ENCODE peak calls at places on chromosomes 2 and 18, in seven cellular contexts. R is activated effector memory CD4-positive, alpha-beta T cell treated with anti-CD3 and anti-CD28 coated beads, Interleukin-2, amount 50 U/mL, for 16 hours; M is iPS-NIHi11; E is T-helper 1 cell; Z is skeletal muscle cell; Y is right lobe of liver; I is mucosa of gallbladder. G is an unnamed sample.

GRCh38 chr18:25764777-25765176 is 325.6 kb downstream of the SS18 start:
- DNase-seq in R (no peak), M (no peak), E (no peak), Z (no peak), Y (no peak), I (no peak), G (no peak)

GRCh38 chr2:42786561-42787345 is 5.6 kb downstream of the HAAO start:
- DNase-seq in R (no peak), M (peak; percentile 28), E (no peak), Z (no peak), Y (no peak), I (no peak), G (peak; percentile 45)

GRCh38 chr2:227339098-227339599 is 14.1 kb downstream of the MFF start:
- DNase-seq in R (no peak), M (no peak), E (no peak), Z (no peak), Y (no peak), I (no peak), G (no peak)

GRCh38 chr2:141554810-141555209 is 576.0 kb downstream of the LRP1B start:
- DNase-seq in R (no peak), M (peak; percentile 35), E (no peak), Z (no peak), Y (no peak), I (peak; percentile 12), G (peak; percentile 68)

GRCh38 chr2:126399001-126399400 is 257.0 kb upstream of the GYPC start:
- DNase-seq in R (peak; percentile 62), M (no peak), E (no peak), Z (no peak), Y (no peak), I (no peak), G (peak; percentile 21)

GRCh38 chr2:36420569-36421164 is 65.1 kb downstream of the CRIM1 start:
- DNase-seq in R (no peak), M (no peak), E (no peak), Z (no peak), Y (no peak), I (no peak), G (no peak)

GRCh38 chr2:172791953-172792352 is 56.3 kb downstream of the RAPGEF4 start:
- DNase-seq in R (no peak), M (no peak), E (no peak), Z (no peak), Y (no peak), I (no peak), G (peak; percentile 39)

GRCh38 chr2:113826346-113827285 is 63.3 kb upstream of the ACTR3 start:
- DNase-seq in R (no peak), M (peak; percentile 58), E (no peak), Z (no peak), Y (no peak), I (no peak), G (peak; percentile 64)

GRCh38 chr2:72134408-72134996 is 13.2 kb downstream of the CYP26B1 start:
- DNase-seq in R (peak; percentile 44), M (no peak), E (no peak), Z (no peak), Y (no peak), I (no peak), G (no peak)

GRCh38 chr2:25700221-25700660 is 26.9 kb upstream of the DTNB start:
- DNase-seq in R (peak; percentile 64), M (peak; percentile 54), E (no peak), Z (peak; percentile 11), Y (no peak), I (peak; percentile 19), G (peak; percentile 76)

GRCh38 chr2:60570281-60570680 is 16.8 kb upstream of the BCL11A start:
- DNase-seq in R (no peak), M (no peak), E (no peak), Z (no peak), Y (no peak), I (no peak), G (peak; percentile 30)

GRCh38 chr2:60262178-60262577 is 291.3 kb downstream of the BCL11A start:
- DNase-seq in R (no peak), M (no peak), E (no peak), Z (no peak), Y (no peak), I (no peak), G (no peak)

GRCh38 chr2:107556038-107556627 is 270.6 kb upstream of the RGPD4 start:
- DNase-seq in R (no peak), M (no peak), E (no peak), Z (no peak), Y (no peak), I (no peak), G (no peak)

GRCh38 chr18:57951999-57952774 is 91.8 kb upstream of the NEDD4L start:
- DNase-seq in R (no peak), M (no peak), E (no peak), Z (no peak), Y (no peak), I (no peak), G (no peak)

GRCh38 chr2:142803158-142803557 is 74.3 kb upstream of the KYNU start:
- DNase-seq in R (no peak), M (no peak), E (no peak), Z (no peak), Y (no peak), I (no peak), G (no peak)

GRCh38 chr2:25165992-25166618 is 2.3 kb downstream of the POMC start:
- DNase-seq in R (peak; percentile 71), M (peak; percentile 61), E (no peak), Z (no peak), Y (no peak), I (no peak), G (peak; percentile 75)

GRCh38 chr2:86510436-86510933 is 52.8 kb downstream of the CHMP3 start:
- DNase-seq in R (no peak), M (no peak), E (no peak), Z (no peak), Y (no peak), I (no peak), G (no peak)

GRCh38 chr2:124647663-124648062 is 622.6 kb downstream of the CNTNAP5 start:
- DNase-seq in R (no peak), M (no peak), E (no peak), Z (no peak), Y (no peak), I (no peak), G (no peak)

GRCh38 chr2:189076131-189076530 is 102.0 kb downstream of the COL3A1 start:
- DNase-seq in R (no peak), M (no peak), E (no peak), Z (no peak), Y (no peak), I (no peak), G (no peak)

GRCh38 chr18:31268985-31269406 is 49.0 kb upstream of the DSG1 start:
- DNase-seq in R (no peak), M (no peak), E (no peak), Z (no peak), Y (no peak), I (peak; percentile 67), G (no peak)

GRCh38 chr2:99861376-99861760 is 281.0 kb downstream of the AFF3 start:
- DNase-seq in R (no peak), M (no peak), E (no peak), Z (no peak), Y (no peak), I (no peak), G (no peak)

GRCh38 chr2:148614332-148615049 is 30.1 kb upstream of the EPC2 start:
- DNase-seq in R (no peak), M (peak; percentile 28), E (no peak), Z (peak; percentile 4), Y (no peak), I (no peak), G (peak; percentile 55)

GRCh38 chr18:50687491-50687890 is 127.6 kb downstream of the MAPK4 start:
- DNase-seq in R (no peak), M (no peak), E (no peak), Z (no peak), Y (no peak), I (no peak), G (no peak)

GRCh38 chr2:9057939-9058761 is 54.7 kb upstream of the MBOAT2 start:
- DNase-seq in R (no peak), M (no peak), E (no peak), Z (peak; percentile 67), Y (no peak), I (no peak), G (no peak)

GRCh38 chr2:128054104-128054503 is 26.2 kb upstream of the SAP130 start:
- DNase-seq in R (no peak), M (no peak), E (no peak), Z (no peak), Y (no peak), I (no peak), G (no peak)

GRCh38 chr2:113872201-113872600 is 17.7 kb upstream of the ACTR3 start:
- DNase-seq in R (no peak), M (no peak), E (no peak), Z (peak; percentile 20), Y (no peak), I (no peak), G (no peak)

GRCh38 chr2:75932996-75933395 is 222.3 kb upstream of the GCFC2 start:
- DNase-seq in R (no peak), M (no peak), E (no peak), Z (no peak), Y (no peak), I (no peak), G (no peak)

GRCh38 chr2:232523682-232524597 is 2.0 kb upstream of the CHRND start:
- DNase-seq in R (peak; percentile 69), M (peak; percentile 85), E (no peak), Z (no peak), Y (no peak), I (no peak), G (peak; percentile 95)